ENCODE peak calls at places on chromosomes 11 and 22, in nine cellular contexts. R is neuronal stem cell, B is IMR-90, A is GM23248, G is fibroblast of lung, E is neural progenitor cell, X is H9, L is HCT116, C is mesenchymal stem cell. K is an unnamed sample. For H3K27me3, the result is how much of the 10 kb centered on the place peaks cover.

GRCh38 chr11:119774180-119774763 is 45.3 kb upstream of the NECTIN1 start:
- DNase-seq in A (peak), G (peak), C (peak), R (peak), B (peak), L (no peak), E (peak), X (peak), K (peak)

GRCh38 chr11:46309669-46310288 is 32.3 kb downstream of the CREB3L1 start:
- DNase-seq in X (no peak), R (no peak), A (peak), C (no peak), L (peak), B (no peak), E (no peak), G (no peak), K (peak)

GRCh38 chr11:13927496-13927895 is 35.0 kb upstream of the SPON1 start:
- DNase-seq in X (no peak), E (no peak), G (no peak), B (no peak), R (no peak), C (no peak), L (no peak), A (no peak), K (no peak)

GRCh38 chr11:59417023-59417422 is 9.2 kb downstream of the OR5A2 start:
- DNase-seq in E (no peak), G (no peak), X (no peak), L (no peak), C (no peak), B (no peak), A (no peak), R (no peak), K (no peak)

GRCh38 chr11:43984519-43985385 is 42.3 kb downstream of the C11orf96 start:
- DNase-seq in A (no peak), E (no peak), C (no peak), L (no peak), X (no peak), G (no peak), B (no peak), R (no peak), K (no peak)

GRCh38 chr22:17302616-17303015 is 66.6 kb upstream of the CECR2 start:
- DNase-seq in C (no peak), E (no peak), B (no peak), A (no peak), R (no peak), G (no peak), L (no peak), X (no peak), K (no peak)

GRCh38 chr11:118705111-118705741 is 25.8 kb upstream of the TREH start:
- DNase-seq in B (no peak), R (no peak), C (no peak), G (no peak), A (no peak), L (no peak), E (peak), X (no peak), K (no peak)

GRCh38 chr11:68959465-68960298 is 21.1 kb downstream of the MRGPRD start:
- DNase-seq in R (no peak), L (no peak), X (no peak), A (no peak), E (no peak), B (no peak), G (no peak), C (no peak), K (no peak)

DNA sequence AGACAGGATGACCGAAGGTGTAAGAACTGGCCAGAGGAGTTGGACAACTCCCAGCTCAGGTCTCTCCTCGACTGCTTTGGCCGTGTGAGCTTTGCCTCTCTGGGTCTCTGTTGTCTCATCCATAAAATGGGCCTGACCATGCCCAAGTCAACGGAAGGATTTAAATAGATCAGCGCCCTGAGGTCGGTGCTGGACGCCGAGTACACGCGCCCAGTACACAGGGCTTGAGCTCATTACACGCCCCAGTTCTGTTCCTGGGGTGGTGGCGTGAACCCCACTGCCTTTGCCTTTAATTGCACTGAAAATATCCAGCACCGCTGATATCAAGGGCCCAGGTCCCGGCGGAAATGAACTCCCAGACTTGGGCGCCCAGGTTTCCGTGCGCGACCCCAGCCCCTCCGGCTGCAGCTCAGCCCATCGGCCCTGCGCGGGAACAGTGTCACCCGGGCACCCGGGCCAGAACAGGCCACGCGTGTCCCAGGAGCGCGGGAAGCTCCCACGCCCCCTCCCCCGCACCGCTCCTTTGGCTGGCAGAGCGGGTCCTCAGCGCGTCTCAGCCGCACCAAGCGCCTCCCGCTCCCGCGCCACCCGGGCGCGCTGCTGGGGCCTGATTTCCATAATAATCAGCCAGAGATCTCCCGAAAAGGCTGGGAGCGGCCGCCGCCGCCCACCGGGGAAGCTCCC is 42.2 kb downstream of the CYTH4 start:
- DNase-seq in R (no peak), B (no peak), A (peak), C (no peak), E (peak), G (no peak), X (no peak), L (no peak), K (no peak)
- H3K27me3 ChIP-seq in R (half or more), B (under half), A (under half), C (half or more), E (half or more), G (under half), X (under half), L (under half), K (under half)

DNA sequence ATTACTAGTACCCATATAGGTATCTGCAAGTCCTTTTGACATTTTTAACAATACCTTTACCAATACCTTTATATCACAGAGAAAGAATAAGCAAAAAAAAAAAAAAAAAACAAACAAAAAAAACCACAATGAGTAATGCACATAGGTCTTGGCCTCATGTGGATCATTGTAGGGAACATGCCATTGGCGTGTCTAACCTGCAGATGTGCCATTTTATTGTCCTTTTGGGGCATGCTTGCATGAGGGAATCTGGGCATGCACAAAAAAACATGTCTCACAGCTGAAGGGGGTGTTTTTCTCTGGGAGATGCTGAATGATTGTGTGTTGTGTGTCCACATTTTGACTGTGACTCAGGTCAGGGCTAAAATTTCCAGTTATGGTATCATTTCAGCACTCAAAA is 361.6 kb downstream of the GUCY1A2 start:
- DNase-seq in B (no peak), C (no peak), R (no peak), G (no peak), L (no peak), E (no peak), X (no peak), A (peak), K (no peak)
- H2AFZ ChIP-seq in B (no peak), C (no peak), R (no peak), G (no peak), L (no peak), E (no peak), X (no peak), A (no peak), K (no peak)

GRCh38 chr11:2880646-2881045 is 4.9 kb downstream of the CDKN1C start:
- DNase-seq in X (no peak), C (no peak), A (no peak), E (no peak), B (no peak), R (no peak), L (no peak), G (no peak), K (no peak)

GRCh38 chr11:2881974-2882362 is 3.6 kb downstream of the CDKN1C start:
- DNase-seq in E (no peak), B (no peak), C (no peak), R (no peak), X (no peak), G (no peak), A (no peak), L (no peak), K (no peak)

GRCh38 chr11:2878782-2879181 is 6.8 kb downstream of the CDKN1C start:
- DNase-seq in A (no peak), G (no peak), L (no peak), X (no peak), C (no peak), B (no peak), E (no peak), R (no peak), K (no peak)

GRCh38 chr11:2882681-2883110 is 2.9 kb downstream of the CDKN1C start:
- DNase-seq in C (no peak), L (no peak), R (no peak), X (no peak), G (no peak), A (no peak), E (peak), B (no peak), K (no peak)

GRCh38 chr11:2881076-2881973 is 4.2 kb downstream of the CDKN1C start:
- DNase-seq in B (no peak), X (no peak), L (no peak), A (no peak), G (no peak), E (no peak), C (no peak), R (no peak), K (no peak)
- H3K9ac ChIP-seq in B (no peak), X (no peak), L (no peak), A (no peak), G (no peak), E (no peak), C (no peak), R (no peak), K (no peak)

DNA sequence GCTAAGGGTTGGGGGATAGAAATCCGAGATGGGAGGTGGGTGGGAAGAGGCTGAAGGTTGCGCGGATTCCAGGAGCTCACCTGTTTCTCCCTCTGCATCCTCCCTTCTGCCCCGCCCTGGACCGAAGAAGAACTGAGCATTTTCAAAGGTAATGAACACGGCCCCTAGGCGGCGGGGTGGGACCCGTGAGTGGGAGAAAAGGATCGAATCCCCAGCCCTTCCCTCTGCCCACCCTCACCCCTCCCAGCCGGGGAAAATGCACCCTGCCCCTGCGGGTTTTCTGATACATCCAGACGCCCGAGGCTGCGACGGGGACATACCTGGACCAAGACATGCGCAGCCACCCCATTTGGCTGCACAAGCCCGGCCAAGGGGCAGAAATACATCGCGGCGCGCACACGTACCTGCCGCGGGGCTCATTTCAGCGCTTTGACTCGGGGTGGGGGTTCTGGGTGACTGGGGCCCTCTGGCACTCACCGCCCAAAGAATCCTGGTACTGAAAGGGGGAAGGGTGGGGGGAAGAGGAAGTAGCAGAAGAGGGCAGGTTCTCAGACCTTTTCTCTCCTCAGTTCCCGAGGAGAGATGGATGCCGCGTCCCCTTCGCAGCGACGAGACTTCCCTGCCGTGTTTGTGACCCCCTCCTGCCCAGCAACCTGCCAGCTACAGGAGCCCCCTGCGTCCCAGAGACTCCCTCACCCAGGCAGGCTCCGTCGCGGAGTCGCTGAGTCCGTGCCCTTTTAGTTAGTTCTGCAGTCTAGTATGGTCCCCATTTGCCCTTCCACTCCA is 6.0 kb downstream of the VSIG2 start:
- DNase-seq in X (peak), R (no peak), L (no peak), G (no peak), B (no peak), A (peak), C (no peak), E (peak), K (peak)
- H3K27me3 ChIP-seq in X (half or more), R (under half), L (under half), G (under half), B (under half), A (half or more), C (half or more), E (half or more), K (under half)

K was measured in Karpas-422.